ENCODE peak calls at places on chromosomes 7 and 10, in six cellular contexts. One of them, this sample, is unnamed.

GRCh38 chr7:19051767-19052375 is 65.6 kb downstream of the TWIST1 start:
- DNase-seq in A172: peak; percentile 59
- DNase-seq in A549: peak; percentile 35
- DNase-seq in endothelial cell of umbilical vein: peak; percentile 42
- DNase-seq in choroid plexus epithelial cell: peak; percentile 63
- DNase-seq in nucleus accumbens: no peak
- DNase-seq in this sample: peak; percentile 28

GRCh38 chr7:155807013-155807804 is 5.1 kb downstream of the SHH start:
- DNase-seq in A172: no peak
- DNase-seq in A549: no peak
- DNase-seq in endothelial cell of umbilical vein: no peak
- DNase-seq in choroid plexus epithelial cell: no peak
- DNase-seq in nucleus accumbens: no peak
- DNase-seq in this sample: peak; percentile 90

GRCh38 chr7:116863168-116863670 is 832 bp downstream of the CAPZA2 start:
- DNase-seq in A172: peak; percentile 8
- DNase-seq in A549: peak; percentile 31
- DNase-seq in endothelial cell of umbilical vein: peak; percentile 67
- DNase-seq in choroid plexus epithelial cell: peak; percentile 39
- DNase-seq in nucleus accumbens: peak; percentile 45
- DNase-seq in this sample: peak; percentile 17

GRCh38 chr7:142153400-142153799 is 41.9 kb downstream of the MGAM2 start:
- DNase-seq in A172: peak; percentile 11
- DNase-seq in A549: peak; percentile 47
- DNase-seq in endothelial cell of umbilical vein: no peak
- DNase-seq in choroid plexus epithelial cell: peak; percentile 7
- DNase-seq in nucleus accumbens: no peak
- DNase-seq in this sample: peak; percentile 46

GRCh38 chr10:124225029-124225467 is 131.7 kb upstream of the CHST15 start:
- DNase-seq in A172: no peak
- DNase-seq in A549: no peak
- DNase-seq in endothelial cell of umbilical vein: no peak
- DNase-seq in choroid plexus epithelial cell: no peak
- DNase-seq in nucleus accumbens: no peak
- DNase-seq in this sample: no peak

GRCh38 chr7:17696422-17696821 is 243.9 kb downstream of the SNX13 start:
- DNase-seq in A172: peak; percentile 79
- DNase-seq in A549: peak; percentile 93
- DNase-seq in endothelial cell of umbilical vein: no peak
- DNase-seq in choroid plexus epithelial cell: peak; percentile 86
- DNase-seq in nucleus accumbens: no peak
- DNase-seq in this sample: peak; percentile 67

GRCh38 chr7:57876-58275 is 134.5 kb upstream of the FAM20C start:
- DNase-seq in A172: no peak
- DNase-seq in A549: no peak
- DNase-seq in endothelial cell of umbilical vein: no peak
- DNase-seq in choroid plexus epithelial cell: no peak
- DNase-seq in nucleus accumbens: no peak
- DNase-seq in this sample: no peak

GRCh38 chr7:39407139-39407538 is 159.1 kb upstream of the YAE1 start:
- DNase-seq in A172: no peak
- DNase-seq in A549: no peak
- DNase-seq in endothelial cell of umbilical vein: no peak
- DNase-seq in choroid plexus epithelial cell: peak; percentile 9
- DNase-seq in nucleus accumbens: no peak
- DNase-seq in this sample: peak; percentile 12

GRCh38 chr10:33155720-33156638 is 178.5 kb downstream of the NRP1 start:
- DNase-seq in A172: peak; percentile 70
- DNase-seq in A549: peak; percentile 98
- DNase-seq in endothelial cell of umbilical vein: no peak
- DNase-seq in choroid plexus epithelial cell: peak; percentile 86
- DNase-seq in nucleus accumbens: no peak
- DNase-seq in this sample: peak; percentile 73

This sample was measured in HuH-7.